ENCODE peak calls at places on chromosome 10, in six cellular contexts. E is stomach, A is MM.1S, C is pancreas, Q is lower lobe of right lung, I is endothelial cell of umbilical vein. M is an unnamed sample.

GRCh38 chr10:6142644-6143043 is 53.8 kb downstream of the RBM17 start:
- DNase-seq in A (no peak), I (no peak), E (no peak), C (no peak), Q (no peak), M (no peak)

GRCh38 chr10:48589266-48589665 is 15.6 kb downstream of the ARHGAP22 start:
- DNase-seq in C (no peak), Q (no peak), E (no peak), I (peak; percentile 53), A (no peak), M (no peak)

GRCh38 chr10:82150123-82150900 is 275.3 kb downstream of the NRG3 start:
- DNase-seq in C (no peak), I (peak; percentile 25), E (no peak), Q (peak; percentile 56), A (no peak), M (no peak)

GRCh38 chr10:14032406-14032998 is 298.2 kb downstream of the FRMD4A start:
- DNase-seq in E (no peak), A (no peak), C (no peak), I (peak; percentile 41), Q (peak; percentile 52), M (no peak)

GRCh38 chr10:126350216-126350992 is 37.9 kb downstream of the ADAM12 start:
- DNase-seq in Q (no peak), A (no peak), E (no peak), I (peak; percentile 2), C (no peak), M (no peak)

GRCh38 chr10:114719311-114719710 is 61.2 kb upstream of the ABLIM1 start:
- DNase-seq in Q (no peak), I (no peak), A (no peak), C (peak; percentile 29), E (peak; percentile 57), M (no peak)

GRCh38 chr10:2813277-2813676 is 254.1 kb upstream of the PFKP start:
- DNase-seq in C (no peak), Q (no peak), I (no peak), E (no peak), A (no peak), M (no peak)

GRCh38 chr10:105579112-105579511 is 938.0 kb downstream of the SORCS3 start:
- DNase-seq in Q (no peak), A (no peak), I (no peak), E (no peak), C (no peak), M (no peak)

GRCh38 chr10:86043236-86043635 is 323.4 kb downstream of the GRID1 start:
- DNase-seq in E (no peak), Q (no peak), A (no peak), I (no peak), C (no peak), M (no peak)

DNA sequence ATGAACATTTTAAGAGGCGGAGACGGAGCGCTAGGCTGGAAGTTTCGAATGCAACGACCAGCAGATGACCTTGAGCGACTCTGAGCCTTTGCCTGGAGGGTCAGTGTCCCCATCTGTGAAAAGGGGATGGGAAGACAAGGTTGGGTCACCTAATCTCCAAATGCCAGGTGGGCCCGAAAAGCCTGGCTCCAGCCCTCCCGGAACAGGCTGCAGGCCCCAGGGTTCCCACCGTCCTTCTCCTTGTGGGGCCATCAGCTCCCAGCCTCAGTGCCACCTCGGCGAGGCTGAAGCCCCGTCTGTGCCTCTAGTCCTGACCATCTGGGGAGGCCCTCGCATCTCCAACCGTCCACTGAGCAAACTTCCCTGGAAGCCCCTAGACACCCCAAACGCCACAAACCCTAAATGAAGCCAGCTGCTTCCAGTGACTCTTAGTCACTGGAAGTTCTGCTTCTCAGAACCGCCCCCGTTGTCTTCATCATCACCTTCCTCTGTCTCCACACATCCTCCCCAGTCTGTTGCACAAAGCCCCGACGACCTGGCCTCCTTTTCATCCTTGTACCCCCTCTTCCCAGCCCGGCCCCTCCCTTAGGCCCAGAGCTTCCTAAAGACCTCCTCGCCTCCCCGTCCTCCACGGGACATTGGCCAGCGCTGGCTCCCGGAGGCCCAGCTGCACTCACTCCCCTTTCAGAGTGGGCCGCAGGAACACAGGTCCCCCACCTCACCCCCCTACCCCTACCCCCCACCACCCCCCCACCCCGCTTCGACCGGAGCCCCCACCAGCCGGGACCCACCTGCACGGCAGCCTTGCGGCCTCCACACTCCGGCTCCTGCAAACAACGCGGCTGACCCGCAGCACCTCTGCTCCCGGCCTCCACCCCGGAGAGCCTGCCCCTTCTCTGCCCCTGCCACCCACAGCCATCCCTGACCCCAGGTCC is 1.0 kb upstream of the DIP2C start:
- DNase-seq in I (no peak), A (no peak), Q (no peak), E (no peak), C (no peak), M (no peak)
- H3K4me3 ChIP-seq in I (peak overlapping the region; percentile 18), A (no peak overlapping the region), Q (peak overlapping the region; percentile 55), E (peak overlapping the region; percentile 49), C (peak overlapping the region; percentile 37), M (no peak overlapping the region)

GRCh38 chr10:32963102-32963501 is 5.1 kb upstream of the ITGB1 start:
- DNase-seq in E (no peak), I (peak; percentile 63), Q (no peak), A (no peak), C (no peak), M (no peak)

GRCh38 chr10:32960022-32960421 is 2.0 kb upstream of the ITGB1 start:
- DNase-seq in I (peak; percentile 52), C (no peak), A (no peak), Q (no peak), E (no peak), M (no peak)

GRCh38 chr10:32962541-32962940 is 4.5 kb upstream of the ITGB1 start:
- DNase-seq in Q (no peak), E (no peak), A (no peak), C (no peak), I (no peak), M (no peak)

GRCh38 chr10:32961343-32961891 is 3.4 kb upstream of the ITGB1 start:
- DNase-seq in A (no peak), C (no peak), I (no peak), E (no peak), Q (no peak), M (no peak)

DNA sequence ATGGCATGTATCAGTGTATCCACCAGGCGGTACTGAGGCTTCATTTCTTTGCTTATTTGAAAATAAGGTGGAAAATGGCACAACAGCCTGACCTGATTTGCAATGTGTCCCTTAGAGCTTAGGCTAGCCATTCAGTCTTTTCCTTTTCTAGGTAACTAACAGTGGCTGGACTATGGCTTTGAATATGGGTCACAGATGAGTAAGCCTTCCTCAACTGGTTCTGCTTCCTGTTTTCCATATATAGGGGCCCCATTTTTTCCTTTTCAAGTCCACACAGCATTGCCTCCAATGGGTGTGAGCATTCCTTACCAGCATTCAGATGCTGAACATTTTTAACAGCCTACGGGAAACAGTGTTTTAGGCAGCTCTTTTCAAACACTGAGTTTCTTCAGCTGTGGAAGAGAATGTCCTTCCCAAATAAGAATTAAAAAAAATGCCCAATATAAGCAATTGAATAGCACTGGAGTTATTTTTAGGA is 3.9 kb upstream of the ITGB1 start:
- DNase-seq in A (no peak), C (no peak), E (no peak), Q (no peak), I (peak; percentile 97), M (no peak)
- TF ChIP-seq CTCF in A (no peak), C (no peak), E (no peak), Q (no peak), I (peak; percentile 10), M (no peak)

DNA sequence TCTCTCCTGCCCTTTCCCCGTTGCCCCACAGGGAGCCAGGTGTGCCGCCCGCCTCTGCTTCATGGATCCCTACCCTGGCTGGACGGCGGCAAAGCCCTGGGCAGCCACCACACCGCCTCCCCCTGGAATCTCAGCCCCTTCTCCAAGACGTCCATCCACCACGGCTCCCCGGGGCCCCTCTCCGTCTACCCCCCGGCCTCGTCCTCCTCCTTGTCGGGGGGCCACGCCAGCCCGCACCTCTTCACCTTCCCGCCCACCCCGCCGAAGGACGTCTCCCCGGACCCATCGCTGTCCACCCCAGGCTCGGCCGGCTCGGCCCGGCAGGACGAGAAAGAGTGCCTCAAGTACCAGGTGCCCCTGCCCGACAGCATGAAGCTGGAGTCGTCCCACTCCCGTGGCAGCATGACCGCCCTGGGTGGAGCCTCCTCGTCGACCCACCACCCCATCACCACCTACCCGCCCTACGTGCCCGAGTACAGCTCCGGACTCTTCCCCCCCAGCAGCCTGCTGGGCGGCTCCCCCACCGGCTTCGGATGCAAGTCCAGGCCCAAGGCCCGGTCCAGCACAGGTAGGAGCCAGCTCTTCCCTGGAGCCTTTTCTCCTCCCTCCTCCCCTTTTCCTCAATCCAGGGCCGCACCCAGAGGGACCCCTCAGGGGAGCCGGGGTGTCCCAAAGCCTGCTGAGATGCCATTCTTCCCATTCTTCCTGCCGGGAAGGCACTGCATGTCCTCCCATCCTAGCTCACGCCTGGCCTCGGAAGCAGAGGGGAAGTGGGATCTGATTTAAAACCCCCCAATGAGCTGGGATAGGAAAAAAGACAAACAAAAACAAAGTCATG is 4.0 kb downstream of the GATA3 start:
- DNase-seq in A (no peak), C (no peak), Q (no peak), E (no peak), I (no peak), M (no peak)
- H3K27me3 ChIP-seq in A (no peaks in the 10 kb centered on the region), C (no peaks in the 10 kb centered on the region), Q (peaks cover 75% of the 10 kb centered on the region), E (peaks cover 17% of the 10 kb centered on the region), I (no peaks in the 10 kb centered on the region), M (no peaks in the 10 kb centered on the region)

GRCh38 chr10:485776-486572 is 203.5 kb downstream of the DIP2C start:
- DNase-seq in C (no peak), E (peak; percentile 23), A (peak; percentile 15), Q (no peak), I (no peak), M (no peak)
- H3K4me3 ChIP-seq in C (no peak overlapping the region), E (no peak overlapping the region), A (peak overlapping the region; percentile 75), Q (no peak overlapping the region), I (no peak overlapping the region), M (no peak overlapping the region)

GRCh38 chr10:112724404-112724991 is 225.5 kb upstream of the TCF7L2 start:
- DNase-seq in C (no peak), Q (no peak), I (no peak), A (no peak), E (no peak), M (no peak)
- TF ChIP-seq CTCF in C (no peak), Q (no peak), I (no peak), A (no peak), E (no peak), M (no peak)

GRCh38 chr10:117539903-117540639 is 2.5 kb upstream of the EMX2 start:
- DNase-seq in Q (no peak), C (no peak), A (no peak), I (no peak), E (no peak), M (no peak)
- H3K27me3 ChIP-seq in Q (peaks cover 98% of the 10 kb centered on the region), C (peaks cover 5% of the 10 kb centered on the region), A (peaks cover 22% of the 10 kb centered on the region), I (peaks cover 86% of the 10 kb centered on the region), E (peaks cover 75% of the 10 kb centered on the region), M (peaks cover 3% of the 10 kb centered on the region)